ENCODE peak calls at places on chromosomes 11 and 22, in six cellular contexts. One of them, this sample, is unnamed.

GRCh38 chr11:34631737-34632104 is 10.8 kb downstream of the EHF start:
- DNase-seq in choroid plexus epithelial cell: no peak
- DNase-seq in heart right ventricle: no peak
- DNase-seq in left ventricle myocardium inferior: no peak
- DNase-seq in progenitor cell of endocrine pancreas: no peak
- DNase-seq in fibroblast of mammary gland: no peak
- DNase-seq in this sample: no peak

GRCh38 chr11:46917109-46918086 is 952 bp downstream of the LRP4 start:
- DNase-seq in choroid plexus epithelial cell: no peak
- DNase-seq in heart right ventricle: no peak
- DNase-seq in left ventricle myocardium inferior: no peak
- DNase-seq in progenitor cell of endocrine pancreas: no peak
- DNase-seq in fibroblast of mammary gland: no peak
- DNase-seq in this sample: no peak

GRCh38 chr11:126857860-126858808 is 142.4 kb downstream of the KIRREL3 start:
- DNase-seq in choroid plexus epithelial cell: no peak
- DNase-seq in heart right ventricle: no peak
- DNase-seq in left ventricle myocardium inferior: no peak
- DNase-seq in progenitor cell of endocrine pancreas: no peak
- DNase-seq in fibroblast of mammary gland: peak
- DNase-seq in this sample: no peak

GRCh38 chr11:3208272-3208671 is 10.3 kb downstream of the MRGPRG start:
- DNase-seq in choroid plexus epithelial cell: no peak
- DNase-seq in heart right ventricle: no peak
- DNase-seq in left ventricle myocardium inferior: peak
- DNase-seq in progenitor cell of endocrine pancreas: no peak
- DNase-seq in fibroblast of mammary gland: no peak
- DNase-seq in this sample: no peak

GRCh38 chr11:44524751-44525171 is 40.7 kb upstream of the CD82 start:
- DNase-seq in choroid plexus epithelial cell: peak
- DNase-seq in heart right ventricle: no peak
- DNase-seq in left ventricle myocardium inferior: no peak
- DNase-seq in progenitor cell of endocrine pancreas: no peak
- DNase-seq in fibroblast of mammary gland: no peak
- DNase-seq in this sample: no peak

GRCh38 chr11:93905384-93905783 is 55.0 kb upstream of the VSTM5 start:
- DNase-seq in choroid plexus epithelial cell: peak
- DNase-seq in heart right ventricle: no peak
- DNase-seq in left ventricle myocardium inferior: no peak
- DNase-seq in progenitor cell of endocrine pancreas: no peak
- DNase-seq in fibroblast of mammary gland: peak
- DNase-seq in this sample: no peak

GRCh38 chr11:125215951-125216350 is 51.4 kb downstream of the PKNOX2 start:
- DNase-seq in choroid plexus epithelial cell: peak
- DNase-seq in heart right ventricle: no peak
- DNase-seq in left ventricle myocardium inferior: no peak
- DNase-seq in progenitor cell of endocrine pancreas: no peak
- DNase-seq in fibroblast of mammary gland: no peak
- DNase-seq in this sample: no peak

GRCh38 chr22:17191163-17191562 is 28.1 kb downstream of the ADA2 start:
- DNase-seq in choroid plexus epithelial cell: peak
- DNase-seq in heart right ventricle: no peak
- DNase-seq in left ventricle myocardium inferior: no peak
- DNase-seq in progenitor cell of endocrine pancreas: no peak
- DNase-seq in fibroblast of mammary gland: peak
- DNase-seq in this sample: no peak

GRCh38 chr22:35505394-35506258 is 35.0 kb upstream of the RASD2 start:
- DNase-seq in choroid plexus epithelial cell: no peak
- DNase-seq in heart right ventricle: no peak
- DNase-seq in left ventricle myocardium inferior: no peak
- DNase-seq in progenitor cell of endocrine pancreas: no peak
- DNase-seq in fibroblast of mammary gland: no peak
- DNase-seq in this sample: no peak

GRCh38 chr11:117816151-117816741 is 8.3 kb downstream of the FXYD2 start:
- DNase-seq in choroid plexus epithelial cell: no peak
- DNase-seq in heart right ventricle: peak
- DNase-seq in left ventricle myocardium inferior: no peak
- DNase-seq in progenitor cell of endocrine pancreas: peak
- DNase-seq in fibroblast of mammary gland: peak
- DNase-seq in this sample: peak

GRCh38 chr11:11391796-11392195 is 38.7 kb upstream of the CSNK2A3 start:
- DNase-seq in choroid plexus epithelial cell: peak
- DNase-seq in heart right ventricle: no peak
- DNase-seq in left ventricle myocardium inferior: no peak
- DNase-seq in progenitor cell of endocrine pancreas: no peak
- DNase-seq in fibroblast of mammary gland: peak
- DNase-seq in this sample: no peak

GRCh38 chr11:86918943-86919342 is 36.3 kb downstream of the FZD4 start:
- DNase-seq in choroid plexus epithelial cell: peak
- DNase-seq in heart right ventricle: no peak
- DNase-seq in left ventricle myocardium inferior: no peak
- DNase-seq in progenitor cell of endocrine pancreas: no peak
- DNase-seq in fibroblast of mammary gland: no peak
- DNase-seq in this sample: no peak

GRCh38 chr11:13745165-13745564 is 76.7 kb downstream of the FAR1 start:
- DNase-seq in choroid plexus epithelial cell: peak
- DNase-seq in heart right ventricle: no peak
- DNase-seq in left ventricle myocardium inferior: no peak
- DNase-seq in progenitor cell of endocrine pancreas: no peak
- DNase-seq in fibroblast of mammary gland: peak
- DNase-seq in this sample: no peak

GRCh38 chr11:106288988-106289387 is 211.5 kb downstream of the AASDHPPT start:
- DNase-seq in choroid plexus epithelial cell: no peak
- DNase-seq in heart right ventricle: no peak
- DNase-seq in left ventricle myocardium inferior: no peak
- DNase-seq in progenitor cell of endocrine pancreas: no peak
- DNase-seq in fibroblast of mammary gland: no peak
- DNase-seq in this sample: no peak

GRCh38 chr11:134639586-134640330 is 227.7 kb upstream of the B3GAT1 start:
- DNase-seq in choroid plexus epithelial cell: no peak
- DNase-seq in heart right ventricle: no peak
- DNase-seq in left ventricle myocardium inferior: no peak
- DNase-seq in progenitor cell of endocrine pancreas: no peak
- DNase-seq in fibroblast of mammary gland: no peak
- DNase-seq in this sample: no peak

GRCh38 chr11:112345708-112346107 is 85.0 kb upstream of the PLET1 start:
- DNase-seq in choroid plexus epithelial cell: no peak
- DNase-seq in heart right ventricle: no peak
- DNase-seq in left ventricle myocardium inferior: no peak
- DNase-seq in progenitor cell of endocrine pancreas: no peak
- DNase-seq in fibroblast of mammary gland: no peak
- DNase-seq in this sample: no peak

GRCh38 chr22:35422145-35422544 is 22.2 kb downstream of the MCM5 start:
- DNase-seq in choroid plexus epithelial cell: no peak
- DNase-seq in heart right ventricle: no peak
- DNase-seq in left ventricle myocardium inferior: no peak
- DNase-seq in progenitor cell of endocrine pancreas: no peak
- DNase-seq in fibroblast of mammary gland: no peak
- DNase-seq in this sample: no peak

GRCh38 chr11:12188548-12189317 is 78.3 kb downstream of the MICAL2 start:
- DNase-seq in choroid plexus epithelial cell: no peak
- DNase-seq in heart right ventricle: no peak
- DNase-seq in left ventricle myocardium inferior: no peak
- DNase-seq in progenitor cell of endocrine pancreas: no peak
- DNase-seq in fibroblast of mammary gland: no peak
- DNase-seq in this sample: no peak

GRCh38 chr11:80330302-80330701 is 889.5 kb upstream of the TENM4 start:
- DNase-seq in choroid plexus epithelial cell: peak
- DNase-seq in heart right ventricle: no peak
- DNase-seq in left ventricle myocardium inferior: no peak
- DNase-seq in progenitor cell of endocrine pancreas: no peak
- DNase-seq in fibroblast of mammary gland: peak
- DNase-seq in this sample: no peak

GRCh38 chr11:86370922-86371614 is 3.6 kb upstream of the CCDC81 start:
- DNase-seq in choroid plexus epithelial cell: peak
- DNase-seq in heart right ventricle: no peak
- DNase-seq in left ventricle myocardium inferior: no peak
- DNase-seq in progenitor cell of endocrine pancreas: no peak
- DNase-seq in fibroblast of mammary gland: peak
- DNase-seq in this sample: no peak

GRCh38 chr11:114077482-114078305 is 18.2 kb downstream of the ZBTB16 start:
- DNase-seq in choroid plexus epithelial cell: no peak
- DNase-seq in heart right ventricle: no peak
- DNase-seq in left ventricle myocardium inferior: no peak
- DNase-seq in progenitor cell of endocrine pancreas: no peak
- DNase-seq in fibroblast of mammary gland: no peak
- DNase-seq in this sample: no peak

GRCh38 chr11:12220305-12220704 is 109.9 kb downstream of the MICAL2 start:
- DNase-seq in choroid plexus epithelial cell: no peak
- DNase-seq in heart right ventricle: peak
- DNase-seq in left ventricle myocardium inferior: peak
- DNase-seq in progenitor cell of endocrine pancreas: no peak
- DNase-seq in fibroblast of mammary gland: no peak
- DNase-seq in this sample: no peak

GRCh38 chr11:80118071-80118470 is 677.2 kb upstream of the TENM4 start:
- DNase-seq in choroid plexus epithelial cell: no peak
- DNase-seq in heart right ventricle: no peak
- DNase-seq in left ventricle myocardium inferior: no peak
- DNase-seq in progenitor cell of endocrine pancreas: no peak
- DNase-seq in fibroblast of mammary gland: no peak
- DNase-seq in this sample: peak

GRCh38 chr22:49964493-49965290 is 4.1 kb downstream of the PIM3 start:
- DNase-seq in choroid plexus epithelial cell: no peak
- DNase-seq in heart right ventricle: peak
- DNase-seq in left ventricle myocardium inferior: peak
- DNase-seq in progenitor cell of endocrine pancreas: no peak
- DNase-seq in fibroblast of mammary gland: no peak
- DNase-seq in this sample: no peak

GRCh38 chr11:17188675-17189074 is 19.1 kb downstream of the PIK3C2A start:
- DNase-seq in choroid plexus epithelial cell: peak
- DNase-seq in heart right ventricle: no peak
- DNase-seq in left ventricle myocardium inferior: no peak
- DNase-seq in progenitor cell of endocrine pancreas: no peak
- DNase-seq in fibroblast of mammary gland: no peak
- DNase-seq in this sample: no peak

GRCh38 chr11:103927535-103927934 is 108.9 kb upstream of the DDI1 start:
- DNase-seq in choroid plexus epithelial cell: peak
- DNase-seq in heart right ventricle: no peak
- DNase-seq in left ventricle myocardium inferior: no peak
- DNase-seq in progenitor cell of endocrine pancreas: no peak
- DNase-seq in fibroblast of mammary gland: peak
- DNase-seq in this sample: no peak
- TF ChIP-seq CTCF in choroid plexus epithelial cell: peak
- TF ChIP-seq CTCF in heart right ventricle: peak
- TF ChIP-seq CTCF in left ventricle myocardium inferior: peak
- TF ChIP-seq CTCF in progenitor cell of endocrine pancreas: peak
- TF ChIP-seq CTCF in fibroblast of mammary gland: peak
- TF ChIP-seq CTCF in this sample: peak

DNA sequence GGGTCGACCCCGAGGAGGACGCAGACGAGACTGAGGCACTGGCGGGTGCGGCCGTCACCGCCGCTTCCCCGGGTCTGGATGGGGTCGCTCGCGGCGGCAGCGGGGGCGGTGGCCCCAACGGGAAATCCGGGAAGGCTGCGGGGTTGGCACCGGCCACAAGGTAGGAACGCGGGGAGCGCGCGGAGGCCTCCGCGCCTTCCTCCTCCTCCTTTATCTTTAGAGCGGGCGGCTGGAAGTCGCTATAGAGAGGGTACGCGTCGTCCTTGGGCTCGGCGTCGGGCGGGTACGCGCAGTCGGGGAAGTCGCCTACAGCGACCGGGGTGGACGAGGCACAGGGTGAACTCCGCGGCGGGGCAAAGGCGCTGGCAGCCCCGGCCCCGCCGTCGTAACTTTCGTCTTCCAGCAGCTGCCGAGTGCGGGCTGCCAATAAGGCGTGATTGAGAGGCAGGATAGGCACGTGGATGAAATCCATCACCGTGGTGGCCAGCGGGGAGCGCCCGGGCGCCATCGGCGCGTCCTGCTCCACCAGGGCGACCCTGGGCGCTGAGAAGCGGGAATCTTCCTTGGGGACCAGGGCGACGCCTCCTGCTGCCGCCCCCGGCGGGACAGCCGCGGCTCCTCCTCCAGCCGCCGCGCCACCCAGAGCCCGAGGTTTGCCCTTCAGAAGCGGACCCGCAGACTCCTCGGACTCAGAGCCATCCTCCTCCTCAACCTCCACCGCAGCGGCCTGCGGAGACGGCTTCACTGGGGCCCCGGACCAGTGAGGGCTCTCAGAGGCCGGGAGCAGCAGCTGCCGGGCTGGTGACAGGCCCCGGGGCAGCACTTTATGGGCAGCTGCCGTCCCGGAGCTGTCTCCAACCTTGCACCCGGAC is 1.7 kb downstream of the PGR start:
- DNase-seq in choroid plexus epithelial cell: no peak
- DNase-seq in heart right ventricle: peak
- DNase-seq in left ventricle myocardium inferior: peak
- DNase-seq in progenitor cell of endocrine pancreas: peak
- DNase-seq in fibroblast of mammary gland: no peak
- DNase-seq in this sample: peak
- TF ChIP-seq CTCF in choroid plexus epithelial cell: no peak
- TF ChIP-seq CTCF in heart right ventricle: no peak
- TF ChIP-seq CTCF in left ventricle myocardium inferior: no peak
- TF ChIP-seq CTCF in progenitor cell of endocrine pancreas: no peak
- TF ChIP-seq CTCF in fibroblast of mammary gland: no peak
- TF ChIP-seq CTCF in this sample: no peak

DNA sequence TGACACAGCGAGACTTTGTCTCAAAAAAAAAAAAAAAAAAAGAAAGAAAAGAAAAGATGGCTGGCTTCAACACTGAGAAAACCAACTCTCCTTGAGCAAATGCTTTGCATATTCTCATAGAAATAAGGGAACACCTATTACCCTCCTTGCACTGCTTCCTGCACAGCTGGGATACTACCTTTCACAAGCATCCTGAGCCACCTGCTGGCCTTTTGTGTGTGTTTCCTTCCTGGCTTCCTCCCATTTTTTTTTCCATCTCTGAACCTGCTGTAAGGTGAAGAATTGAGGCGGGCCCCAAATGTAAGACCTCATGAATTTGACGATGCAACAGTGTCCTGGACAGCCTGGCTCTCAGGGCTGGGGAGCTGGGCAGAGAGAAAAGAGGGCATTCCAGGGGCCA is 1.9 kb upstream of the RFPL3 start:
- DNase-seq in choroid plexus epithelial cell: peak
- DNase-seq in heart right ventricle: no peak
- DNase-seq in left ventricle myocardium inferior: no peak
- DNase-seq in progenitor cell of endocrine pancreas: no peak
- DNase-seq in fibroblast of mammary gland: no peak
- DNase-seq in this sample: no peak
- TF ChIP-seq CTCF in choroid plexus epithelial cell: peak
- TF ChIP-seq CTCF in heart right ventricle: no peak
- TF ChIP-seq CTCF in left ventricle myocardium inferior: peak
- TF ChIP-seq CTCF in progenitor cell of endocrine pancreas: peak
- TF ChIP-seq CTCF in fibroblast of mammary gland: no peak
- TF ChIP-seq CTCF in this sample: peak

DNA sequence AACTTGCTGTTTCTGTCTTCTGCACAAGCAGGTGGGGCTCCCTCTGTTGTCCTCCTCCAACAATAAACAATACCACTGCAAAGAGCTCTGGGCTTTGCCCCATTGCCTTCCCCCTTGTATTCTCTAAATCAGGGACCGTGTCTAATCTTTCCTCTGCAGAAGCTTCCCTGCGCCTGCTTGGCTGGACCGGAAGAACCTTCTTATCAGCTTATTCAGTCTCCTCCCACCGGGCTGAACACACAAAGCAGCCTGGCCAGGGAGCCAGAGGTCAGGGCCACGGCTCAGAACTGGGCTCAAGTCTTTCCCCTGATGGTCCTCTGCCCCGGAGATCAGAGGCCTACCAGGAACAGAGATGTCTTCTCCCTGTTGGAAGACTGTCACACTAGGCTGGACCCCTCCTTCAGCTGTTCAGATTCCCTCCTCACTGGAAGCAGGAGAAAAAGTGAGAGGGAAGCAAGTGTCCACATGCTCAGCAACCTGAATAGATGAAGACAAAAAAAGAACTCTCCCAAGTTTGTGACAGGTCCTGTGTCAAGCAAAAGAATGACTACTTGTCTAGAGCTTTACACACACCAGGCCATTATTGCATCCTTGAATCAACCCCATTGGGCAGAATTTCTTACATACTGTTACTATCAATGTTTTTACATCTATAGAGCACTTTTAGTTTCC is 63.7 kb downstream of the RAB30 start:
- DNase-seq in choroid plexus epithelial cell: peak
- DNase-seq in heart right ventricle: peak
- DNase-seq in left ventricle myocardium inferior: peak
- DNase-seq in progenitor cell of endocrine pancreas: no peak
- DNase-seq in fibroblast of mammary gland: no peak
- DNase-seq in this sample: peak
- TF ChIP-seq CTCF in choroid plexus epithelial cell: no peak
- TF ChIP-seq CTCF in heart right ventricle: no peak
- TF ChIP-seq CTCF in left ventricle myocardium inferior: no peak
- TF ChIP-seq CTCF in progenitor cell of endocrine pancreas: no peak
- TF ChIP-seq CTCF in fibroblast of mammary gland: no peak
- TF ChIP-seq CTCF in this sample: no peak

This sample was measured in neural crest cell.